ENCODE peak calls at places on chromosomes 4 and X, in six cellular contexts. U, W, J, B, D and L are unnamed samples.

GRCh38 chrX:56029188-56029587 is 203.0 kb upstream of the KLF8 start:
- DNase-seq in U (no peak), W (no peak), J (no peak), B (no peak), D (no peak), L (no peak)

GRCh38 chr4:1777822-1778641 is 15.1 kb upstream of the FGFR3 start:
- DNase-seq in U (no peak), W (no peak), J (no peak), B (no peak), D (no peak), L (no peak)

GRCh38 chr4:146436423-146437162 is 85.1 kb downstream of the SLC10A7 start:
- DNase-seq in U (no peak), W (no peak), J (peak; percentile 55), B (no peak), D (peak; percentile 45), L (no peak)

GRCh38 chr4:1522606-1523005 is 116.4 kb upstream of the NKX1-1 start:
- DNase-seq in U (no peak), W (no peak), J (no peak), B (no peak), D (no peak), L (no peak)

GRCh38 chr4:12679217-12679616 is 804.9 kb downstream of the RAB28 start:
- DNase-seq in U (no peak), W (no peak), J (peak; percentile 3), B (no peak), D (peak; percentile 11), L (no peak)

GRCh38 chr4:19776929-19777328 is 474.8 kb upstream of the SLIT2 start:
- DNase-seq in U (no peak), W (no peak), J (peak; percentile 14), B (no peak), D (peak; percentile 59), L (no peak)

GRCh38 chr4:185801471-185801870 is 10.5 kb downstream of the SORBS2 start:
- DNase-seq in U (no peak), W (no peak), J (peak; percentile 51), B (no peak), D (peak; percentile 27), L (no peak)

GRCh38 chrX:9913041-9913440 is 54.1 kb upstream of the CLDN34 start:
- DNase-seq in U (no peak), W (no peak), J (peak; percentile 33), B (no peak), D (peak; percentile 59), L (no peak)

GRCh38 chr4:173264245-173264959 is 69.8 kb downstream of the HMGB2 start:
- DNase-seq in U (peak; percentile 49), W (no peak), J (peak; percentile 67), B (no peak), D (peak; percentile 65), L (peak; percentile 56)

GRCh38 chr4:2843023-2843908 is at the start of gene ADD1:
- DNase-seq in U (peak; percentile 86), W (peak; percentile 95), J (peak; percentile 87), B (peak; percentile 90), D (peak; percentile 91), L (peak; percentile 79)

GRCh38 chrX:130186645-130187044 is 14.9 kb downstream of the RAB33A start:
- DNase-seq in U (no peak), W (no peak), J (no peak), B (no peak), D (no peak), L (no peak)

GRCh38 chr4:123921339-123921738 is 524.7 kb downstream of the SPRY1 start:
- DNase-seq in U (no peak), W (no peak), J (no peak), B (no peak), D (no peak), L (no peak)

GRCh38 chr4:32985256-32985655 is 2265.1 kb downstream of the PCDH7 start:
- DNase-seq in U (no peak), W (no peak), J (peak; percentile 54), B (no peak), D (peak; percentile 16), L (peak; percentile 41)

GRCh38 chr4:13642576-13642975 is 15.1 kb upstream of the BOD1L1 start:
- DNase-seq in U (no peak), W (no peak), J (peak; percentile 76), B (no peak), D (peak; percentile 62), L (peak; percentile 59)

GRCh38 chrX:34365482-34365881 is 233.4 kb upstream of the FAM47A start:
- DNase-seq in U (no peak), W (no peak), J (peak; percentile 38), B (no peak), D (peak; percentile 59), L (no peak)

GRCh38 chr4:141620715-141621114 is 15.7 kb upstream of the IL15 start:
- DNase-seq in U (no peak), W (no peak), J (no peak), B (no peak), D (no peak), L (no peak)

GRCh38 chr4:57548856-57549255 is 438.7 kb upstream of the IGFBP7 start:
- DNase-seq in U (no peak), W (no peak), J (no peak), B (no peak), D (no peak), L (no peak)

GRCh38 chr4:36385951-36386561 is 104.6 kb downstream of the DTHD1 start:
- DNase-seq in U (no peak), W (no peak), J (no peak), B (no peak), D (no peak), L (no peak)

GRCh38 chr4:153205757-153206156 is 1.5 kb downstream of the TRIM2 start:
- DNase-seq in U (no peak), W (no peak), J (peak; percentile 25), B (no peak), D (peak; percentile 38), L (no peak)

GRCh38 chr4:47557255-47557654 is 72.2 kb downstream of the ATP10D start:
- DNase-seq in U (no peak), W (no peak), J (no peak), B (no peak), D (no peak), L (no peak)

GRCh38 chrX:3175659-3176438 is 134.6 kb downstream of the ARSF start:
- DNase-seq in U (no peak), W (no peak), J (peak; percentile 71), B (no peak), D (peak; percentile 45), L (no peak)

GRCh38 chr4:100017627-100018310 is 67.7 kb upstream of the H2AZ1 start:
- DNase-seq in U (no peak), W (no peak), J (peak; percentile 18), B (no peak), D (no peak), L (no peak)

GRCh38 chr4:33649015-33649414 is 2595.3 kb downstream of the ARAP2 start:
- DNase-seq in U (no peak), W (no peak), J (peak; percentile 66), B (no peak), D (peak; percentile 73), L (peak; percentile 21)

GRCh38 chrX:74251006-74251930 is 52.7 kb upstream of the ZCCHC13 start:
- DNase-seq in U (peak; percentile 38), W (no peak), J (peak; percentile 51), B (no peak), D (peak; percentile 50), L (peak; percentile 35)

GRCh38 chr4:14871676-14872430 is 130.4 kb upstream of the CPEB2 start:
- DNase-seq in U (no peak), W (peak; percentile 69), J (peak; percentile 40), B (no peak), D (peak; percentile 11), L (no peak)

GRCh38 chr4:159141193-159141592 is 38.3 kb downstream of the RAPGEF2 start:
- DNase-seq in U (peak; percentile 3), W (no peak), J (peak; percentile 60), B (no peak), D (peak; percentile 61), L (peak; percentile 9)

GRCh38 chrX:9327086-9327746 is 137.6 kb upstream of the TBL1X start:
- DNase-seq in U (no peak), W (no peak), J (no peak), B (no peak), D (no peak), L (no peak)

GRCh38 chr4:121073672-121074386 is 1.5 kb upstream of the NDNF start:
- DNase-seq in U (no peak), W (no peak), J (no peak), B (no peak), D (no peak), L (no peak)
- H3K4me3 ChIP-seq in U (no peak overlapping the region), W (peak overlapping the region; percentile 70), J (no peak overlapping the region), B (no peak overlapping the region), D (no peak overlapping the region), L (no peak overlapping the region)

GRCh38 chr4:156971168-156971601 is 414 bp downstream of the PDGFC start:
- DNase-seq in U (no peak), W (peak; percentile 74), J (no peak), B (no peak), D (no peak), L (no peak)

GRCh38 chr4:156976147-156976546 is 4.5 kb upstream of the PDGFC start:
- DNase-seq in U (peak; percentile 57), W (no peak), J (peak; percentile 86), B (no peak), D (peak; percentile 93), L (no peak)

GRCh38 chr4:156971623-156972369 is at the start of gene PDGFC:
- DNase-seq in U (no peak), W (peak; percentile 95), J (peak; percentile 61), B (peak; percentile 58), D (peak; percentile 74), L (no peak)

GRCh38 chr4:156972370-156972980 is 876 bp upstream of the PDGFC start:
- DNase-seq in U (no peak), W (no peak), J (no peak), B (no peak), D (no peak), L (no peak)

DNA sequence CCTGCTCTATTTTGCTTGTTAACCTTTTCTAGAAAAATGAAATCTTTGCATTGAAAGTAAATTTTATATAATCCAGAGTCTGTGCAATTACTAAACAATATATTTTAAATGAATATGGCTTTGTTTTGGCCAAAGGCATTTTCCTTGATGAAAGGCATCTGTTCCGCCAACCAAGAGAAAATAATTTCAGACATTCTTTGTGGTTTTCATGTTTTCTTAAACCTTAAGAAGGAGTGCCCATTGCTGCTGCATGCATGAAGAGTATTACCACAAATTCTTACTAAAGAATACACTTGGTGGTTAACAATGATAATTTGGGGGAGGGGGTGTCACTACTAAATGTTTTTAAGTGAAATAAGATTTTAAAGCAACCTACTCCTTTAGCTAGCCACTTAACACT is 2.7 kb upstream of the PDGFC start:
- DNase-seq in U (no peak), W (no peak), J (peak; percentile 62), B (no peak), D (peak; percentile 85), L (no peak)
- H3K4me3 ChIP-seq in U (no peak overlapping the region), W (no peak overlapping the region), J (no peak overlapping the region), B (no peak overlapping the region), D (no peak overlapping the region), L (no peak overlapping the region)

DNA sequence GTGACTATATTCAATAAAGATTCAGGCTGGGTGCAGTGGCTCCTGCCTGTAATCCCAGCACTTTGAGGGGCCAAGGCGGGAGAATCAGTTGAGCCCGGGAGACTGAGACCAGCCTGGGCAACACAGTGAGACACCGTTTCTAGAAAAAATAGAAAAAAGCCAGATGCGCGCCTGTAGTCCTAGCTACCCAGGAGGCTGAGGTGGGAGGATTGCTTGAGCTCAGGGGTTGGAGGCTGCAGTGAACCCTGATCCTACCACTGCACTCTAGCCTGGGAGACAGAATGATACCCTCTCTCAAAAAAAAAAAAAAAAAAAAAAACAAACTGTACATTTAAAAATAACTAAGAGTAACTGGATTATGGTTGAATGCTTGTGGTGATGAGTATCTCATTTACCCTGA is 1.1 kb downstream of the NUDT6 start:
- DNase-seq in U (no peak), W (no peak), J (no peak), B (no peak), D (no peak), L (no peak)
- H3K4me3 ChIP-seq in U (peak overlapping the region; percentile 89), W (peak overlapping the region; percentile 80), J (peak overlapping the region; percentile 96), B (no peak overlapping the region), D (peak overlapping the region; percentile 95), L (peak overlapping the region; percentile 94)

GRCh38 chr4:80196259-80197131 is 808 bp upstream of the PRDM8 start:
- DNase-seq in U (no peak), W (no peak), J (no peak), B (no peak), D (no peak), L (no peak)
- H3K4me3 ChIP-seq in U (peak overlapping the region; percentile 69), W (no peak overlapping the region), J (no peak overlapping the region), B (no peak overlapping the region), D (peak overlapping the region; percentile 26), L (peak overlapping the region; percentile 34)